ENCODE peak calls at places on chromosomes 3 and 15, in seven cellular contexts. C is pulmonary artery endothelial cell, K is AG08396, E is HL-60, D is endothelial cell of umbilical vein, X is T1000, N is heart right ventricle. T is an unnamed sample.

GRCh38 chr3:55988905-55989304 is 479.4 kb downstream of the ERC2 start:
- DNase-seq in C (no peak), K (no peak), N (no peak), D (no peak), E (no peak), X (no peak), T (no peak)

GRCh38 chr15:85479071-85479647 is 98.8 kb downstream of the AKAP13 start:
- DNase-seq in E (no peak), D (peak), K (peak), X (no peak), C (peak), N (no peak), T (peak)

GRCh38 chr3:45026957-45027356 is 854 bp downstream of the CLEC3B start:
- DNase-seq in X (peak), N (peak), D (no peak), K (peak), C (no peak), E (no peak), T (peak)

GRCh38 chr3:183122257-183122932 is 23.1 kb upstream of the MCCC1 start:
- DNase-seq in D (peak), K (peak), N (no peak), X (no peak), C (peak), E (no peak), T (peak)

GRCh38 chr15:38076806-38077205 is 142.4 kb downstream of the TMCO5A start:
- DNase-seq in K (no peak), N (no peak), C (no peak), X (no peak), E (no peak), D (no peak), T (peak)

GRCh38 chr3:66256806-66257205 is 36.0 kb downstream of the SLC25A26 start:
- DNase-seq in D (peak), C (no peak), X (no peak), E (no peak), K (no peak), N (no peak), T (peak)

GRCh38 chr3:97764186-97765055 is at the start of gene ARL6:
- DNase-seq in K (peak), C (peak), E (peak), X (peak), N (peak), D (peak), T (peak)

GRCh38 chr3:29141197-29141911 is 139.5 kb upstream of the RBMS3 start:
- DNase-seq in E (no peak), D (peak), C (no peak), X (no peak), K (no peak), N (no peak), T (no peak)

GRCh38 chr3:140954576-140954975 is 12.9 kb downstream of the SLC25A36 start:
- DNase-seq in E (no peak), C (no peak), D (no peak), X (no peak), K (no peak), N (no peak), T (no peak)

GRCh38 chr15:71437919-71438318 is 322.6 kb downstream of the THSD4 start:
- DNase-seq in C (no peak), X (no peak), D (no peak), N (no peak), K (no peak), E (no peak), T (no peak)

GRCh38 chr3:46976326-46977190 is at the start of gene CCDC12:
- DNase-seq in K (peak), E (peak), N (peak), X (peak), C (peak), D (peak), T (peak)

GRCh38 chr3:189233225-189233858 is 61.6 kb downstream of the TPRG1 start:
- DNase-seq in C (peak), N (peak), K (peak), E (peak), D (peak), X (no peak), T (peak)

GRCh38 chr3:58383904-58384303 is 49.7 kb downstream of the PDHB start:
- DNase-seq in E (no peak), C (no peak), X (peak), N (no peak), D (no peak), K (peak), T (peak)

GRCh38 chr3:189393598-189393997 is 221.8 kb downstream of the TPRG1 start:
- DNase-seq in K (no peak), D (no peak), E (peak), C (no peak), N (no peak), X (no peak), T (no peak)

GRCh38 chr15:89654847-89655805 is at the start of gene KIF7:
- DNase-seq in E (no peak), D (peak), K (peak), N (no peak), C (no peak), X (peak), T (peak)

GRCh38 chr15:62026707-62027565 is 33.3 kb downstream of the VPS13C start:
- DNase-seq in K (no peak), E (no peak), C (no peak), X (no peak), D (no peak), N (no peak), T (no peak)

GRCh38 chr3:114155370-114155821 is 23.5 kb downstream of the DRD3 start:
- DNase-seq in D (peak), K (peak), C (peak), X (no peak), N (peak), E (peak), T (peak)

GRCh38 chr15:99197861-99198260 is 51.5 kb downstream of the TTC23 start:
- DNase-seq in N (no peak), D (no peak), X (no peak), C (no peak), K (no peak), E (no peak), T (no peak)

GRCh38 chr3:179651687-179652466 is 963 bp upstream of the USP13 start:
- DNase-seq in E (no peak), D (no peak), K (no peak), C (no peak), X (no peak), N (no peak), T (no peak)

GRCh38 chr15:72864681-72865080 is 81.1 kb upstream of the ADPGK start:
- DNase-seq in N (no peak), E (no peak), K (no peak), C (no peak), D (no peak), X (no peak), T (no peak)

GRCh38 chr3:48826451-48826850 is 21.2 kb downstream of the PRKAR2A start:
- DNase-seq in D (no peak), E (no peak), C (no peak), N (no peak), K (peak), X (peak), T (peak)

GRCh38 chr3:112605285-112605684 is 35.7 kb downstream of the CCDC80 start:
- DNase-seq in X (peak), C (peak), D (peak), E (no peak), K (peak), N (peak), T (peak)

GRCh38 chr3:196985298-196985697 is 16.7 kb upstream of the PIGZ start:
- DNase-seq in N (no peak), D (no peak), X (no peak), C (no peak), E (no peak), K (no peak), T (no peak)

GRCh38 chr3:196149922-196150321 is 61.3 kb downstream of the ZDHHC19 start:
- DNase-seq in E (peak), D (no peak), X (no peak), K (no peak), N (no peak), C (no peak), T (no peak)

GRCh38 chr3:129621626-129622417 is 15.3 kb upstream of the PLXND1 start:
- DNase-seq in C (no peak), E (no peak), D (peak), K (peak), X (no peak), N (no peak), T (no peak)

GRCh38 chr15:73338606-73339388 is 30.0 kb downstream of the HCN4 start:
- DNase-seq in C (no peak), X (no peak), E (no peak), D (no peak), N (no peak), K (no peak), T (no peak)

GRCh38 chr3:5188419-5189405 is 1.2 kb downstream of the EDEM1 start:
- DNase-seq in C (no peak), D (peak), K (peak), N (peak), X (no peak), E (peak), T (peak)

GRCh38 chr3:15319575-15319974 is 12.8 kb downstream of the SH3BP5 start:
- DNase-seq in D (no peak), K (peak), X (no peak), N (peak), E (no peak), C (no peak), T (peak)

GRCh38 chr15:99504071-99504822 is 61.5 kb upstream of the MEF2A start:
- DNase-seq in E (peak), K (no peak), D (no peak), N (no peak), X (no peak), C (no peak), T (no peak)

GRCh38 chr3:178480795-178481194 is 55.4 kb upstream of the KCNMB2 start:
- DNase-seq in E (no peak), K (no peak), X (no peak), C (no peak), D (no peak), N (no peak), T (no peak)

GRCh38 chr3:57797701-57798487 is 41.8 kb downstream of the SLMAP start:
- DNase-seq in D (no peak), C (no peak), E (no peak), K (no peak), X (no peak), N (no peak), T (no peak)

GRCh38 chr3:141402476-141403171 is 34.3 kb downstream of the ZBTB38 start:
- DNase-seq in E (peak), K (peak), D (peak), X (no peak), N (peak), C (no peak), T (peak)

GRCh38 chr15:74964794-74965193 is 8.2 kb upstream of the RPP25 start:
- DNase-seq in N (no peak), D (peak), E (no peak), C (peak), K (no peak), X (no peak), T (no peak)

GRCh38 chr3:45950686-45951600 is 7.7 kb downstream of the CXCR6 start:
- DNase-seq in N (no peak), X (no peak), K (no peak), E (no peak), C (no peak), D (no peak), T (no peak)

GRCh38 chr3:13107661-13108060 is 34.4 kb upstream of the IQSEC1 start:
- DNase-seq in X (no peak), K (no peak), E (no peak), D (no peak), N (no peak), C (no peak), T (no peak)

GRCh38 chr3:170762081-170762480 is 107.9 kb downstream of the RPL22L1 start:
- DNase-seq in K (no peak), X (no peak), C (no peak), D (no peak), E (no peak), N (no peak), T (peak)

GRCh38 chr15:66845266-66845785 is 143.3 kb downstream of the SMAD6 start:
- DNase-seq in D (no peak), N (no peak), C (no peak), X (no peak), K (no peak), E (no peak), T (no peak)